ENCODE peak calls at places on chromosomes 4 and X, in nine cellular contexts. P, K, G, H, S, N, Z, I and J are unnamed samples.

GRCh38 chr4:152696764-152697250 is 17.0 kb upstream of the TMEM154 start:
- DNase-seq in K (no peak), G (no peak), N (no peak), Z (peak; percentile 85), H (no peak), P (no peak), S (peak; percentile 65), I (no peak), J (no peak)

GRCh38 chr4:153156263-153156662 is 48.0 kb upstream of the TRIM2 start:
- DNase-seq in G (no peak), P (peak; percentile 71), N (no peak), I (no peak), H (no peak), K (peak; percentile 30), S (no peak), Z (peak; percentile 22), J (no peak)

GRCh38 chr4:133464311-133464710 is 315.2 kb downstream of the PCDH10 start:
- DNase-seq in S (no peak), G (no peak), P (no peak), N (no peak), H (no peak), K (no peak), I (no peak), Z (peak; percentile 38), J (no peak)

GRCh38 chrX:102154218-102154860 is 1.4 kb downstream of the BEX5 start:
- DNase-seq in N (no peak), P (peak; percentile 64), G (no peak), I (no peak), Z (no peak), H (no peak), S (no peak), K (no peak), J (no peak)

GRCh38 chrX:95056901-95057300 is 1382.9 kb downstream of the FAM133A start:
- DNase-seq in Z (peak; percentile 30), N (no peak), K (no peak), P (peak; percentile 9), I (no peak), H (no peak), G (no peak), S (peak; percentile 4), J (no peak)

GRCh38 chr4:54930226-54930625 is 195.2 kb downstream of the KDR start:
- DNase-seq in Z (peak; percentile 77), N (no peak), G (no peak), P (no peak), H (no peak), S (peak; percentile 31), I (no peak), K (no peak), J (no peak)

GRCh38 chr4:183898456-183898855 is 6.7 kb upstream of the STOX2 start:
- DNase-seq in P (no peak), H (no peak), G (no peak), K (no peak), S (no peak), I (no peak), Z (no peak), N (no peak), J (no peak)

GRCh38 chr4:3310301-3311094 is 17.7 kb downstream of the RGS12 start:
- DNase-seq in S (no peak), G (peak; percentile 57), P (no peak), K (no peak), Z (no peak), H (no peak), N (no peak), I (no peak), J (peak; percentile 6)

GRCh38 chr4:76420311-76420710 is 630 bp downstream of the CCDC158 start:
- DNase-seq in S (no peak), N (no peak), G (no peak), H (no peak), K (no peak), P (peak; percentile 47), Z (peak; percentile 29), I (no peak), J (no peak)

GRCh38 chr4:181578911-181579310 is 664.3 kb upstream of the TENM3 start:
- DNase-seq in P (no peak), H (no peak), I (no peak), S (no peak), Z (no peak), G (no peak), N (no peak), K (no peak), J (no peak)

GRCh38 chr4:110510955-110511544 is 35.1 kb downstream of the ENPEP start:
- DNase-seq in P (peak; percentile 78), I (peak; percentile 11), K (peak; percentile 77), Z (peak; percentile 76), S (peak; percentile 67), G (no peak), H (no peak), N (no peak), J (no peak)

GRCh38 chr4:158428242-158428641 is 93.4 kb upstream of the RXFP1 start:
- DNase-seq in H (no peak), Z (peak; percentile 44), N (no peak), P (no peak), K (no peak), G (no peak), S (peak; percentile 31), I (no peak), J (no peak)

GRCh38 chr4:56425518-56425917 is 9.9 kb downstream of the PPAT start:
- DNase-seq in S (no peak), H (no peak), N (no peak), K (no peak), P (peak; percentile 84), Z (no peak), G (no peak), I (no peak), J (no peak)

GRCh38 chrX:134525086-134525792 is 65.3 kb downstream of the HPRT1 start:
- DNase-seq in N (no peak), Z (peak; percentile 31), H (no peak), I (no peak), P (no peak), S (peak; percentile 59), K (no peak), G (no peak), J (no peak)

GRCh38 chrX:19347916-19348315 is 4.2 kb downstream of the PDHA1 start:
- DNase-seq in I (no peak), Z (no peak), P (no peak), H (no peak), K (no peak), G (no peak), N (no peak), S (peak; percentile 25), J (no peak)

GRCh38 chr4:16212138-16212782 is 14.0 kb downstream of the TAPT1 start:
- DNase-seq in G (no peak), K (no peak), N (peak; percentile 32), I (no peak), P (no peak), Z (no peak), S (no peak), H (no peak), J (no peak)

GRCh38 chr4:64857198-64857597 is 447.9 kb upstream of the TECRL start:
- DNase-seq in P (no peak), Z (no peak), I (no peak), K (no peak), N (no peak), G (no peak), H (no peak), S (no peak), J (no peak)

GRCh38 chrX:13330446-13330845 is 10.6 kb upstream of the ATXN3L start:
- DNase-seq in H (no peak), K (no peak), G (no peak), I (no peak), N (no peak), S (no peak), P (no peak), Z (no peak), J (no peak)

GRCh38 chr4:113951263-113951662 is 28.2 kb downstream of the ARSJ start:
- DNase-seq in N (peak; percentile 28), P (no peak), G (no peak), I (no peak), K (no peak), S (peak; percentile 46), H (peak; percentile 14), Z (peak; percentile 65), J (no peak)

GRCh38 chrX:104742345-104742744 is 176.3 kb downstream of the IL1RAPL2 start:
- DNase-seq in Z (no peak), I (no peak), N (no peak), H (no peak), S (no peak), K (no peak), G (no peak), P (no peak), J (no peak)

GRCh38 chrX:108268434-108269080 is 169.7 kb downstream of the COL4A6 start:
- DNase-seq in S (no peak), N (peak; percentile 24), H (no peak), Z (no peak), I (no peak), P (no peak), G (no peak), K (no peak), J (no peak)

GRCh38 chr4:24328711-24329110 is 255.6 kb downstream of the DHX15 start:
- DNase-seq in N (no peak), G (no peak), K (no peak), I (no peak), S (no peak), P (no peak), H (no peak), Z (no peak), J (no peak)

DNA sequence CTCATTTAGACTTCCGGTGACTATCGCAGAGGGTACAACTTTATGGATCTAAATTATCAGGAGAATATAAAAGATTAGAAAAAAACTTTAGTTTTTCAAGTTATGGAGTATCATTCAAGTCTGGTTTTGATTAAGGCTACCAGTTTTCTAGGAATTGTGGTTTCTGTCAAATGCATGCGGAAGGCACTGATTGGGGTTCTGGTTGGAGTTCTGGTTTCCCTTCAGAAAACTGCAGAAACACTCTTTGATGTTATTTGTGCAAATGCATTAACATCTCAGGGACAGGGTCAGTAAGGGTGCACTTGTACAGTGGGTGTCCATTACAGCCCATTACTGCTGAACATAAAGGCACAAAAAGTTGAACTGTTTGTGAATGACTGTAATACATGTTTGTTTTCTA is 100.2 kb downstream of the LIMCH1 start:
- DNase-seq in I (no peak), P (no peak), S (no peak), G (no peak), N (no peak), Z (no peak), H (no peak), K (no peak), J (no peak)
- TF ChIP-seq CTCF in I (no peak), P (no peak), S (no peak), G (no peak), N (no peak), Z (no peak), H (no peak), K (no peak), J (no peak)

GRCh38 chr4:82372874-82373815 is 646 bp downstream of the HNRNPD start:
- DNase-seq in Z (peak; percentile 77), S (peak; percentile 57), I (peak; percentile 69), G (peak; percentile 93), K (peak; percentile 77), N (peak; percentile 73), H (peak; percentile 71), P (peak; percentile 87), J (peak; percentile 89)
- H3K4me1 ChIP-seq in Z (peaks cover 36% of the 10 kb centered on the region), S (no peaks in the 10 kb centered on the region), I (peaks cover 35% of the 10 kb centered on the region), G (peaks cover 29% of the 10 kb centered on the region), K (peaks cover 38% of the 10 kb centered on the region), N (peaks cover 49% of the 10 kb centered on the region), H (peaks cover 76% of the 10 kb centered on the region), P (peaks cover 32% of the 10 kb centered on the region), J (no peaks in the 10 kb centered on the region)

GRCh38 chr4:995311-996026 is 2.3 kb upstream of the SLC26A1 start:
- DNase-seq in N (peak; percentile 12), P (no peak), S (no peak), I (no peak), H (no peak), K (no peak), G (peak; percentile 68), Z (no peak), J (peak; percentile 12)
- TF ChIP-seq CTCF in N (no peak), P (peak; percentile 55), S (peak; percentile 3), I (no peak), H (no peak), K (no peak), G (no peak), Z (peak; percentile 4), J (no peak)

GRCh38 chr4:7910721-7911015 is 29.0 kb downstream of the AFAP1 start:
- DNase-seq in Z (no peak), N (no peak), H (no peak), S (no peak), K (no peak), P (no peak), I (no peak), G (no peak), J (no peak)
- H3K4me1 ChIP-seq in Z (peaks cover 38% of the 10 kb centered on the region), N (peaks cover 13% of the 10 kb centered on the region), H (peaks cover 38% of the 10 kb centered on the region), S (peaks cover 36% of the 10 kb centered on the region), K (peaks cover 17% of the 10 kb centered on the region), P (peaks cover 68% of the 10 kb centered on the region), I (peaks cover 89% of the 10 kb centered on the region), G (peaks cover 9% of the 10 kb centered on the region), J (peaks cover 64% of the 10 kb centered on the region)